ENCODE peak calls at places on chromosomes 5 and 9, in six cellular contexts. I, H, U, T, L and A are unnamed samples.

GRCh38 chr9:135565636-135566035 is 4.1 kb downstream of the PAEP start:
- DNase-seq in I (no peak), U (no peak), T (no peak), L (no peak), H (no peak), A (no peak)

GRCh38 chr5:172659909-172660628 is 19.0 kb downstream of the NEURL1B start:
- DNase-seq in I (peak), T (peak), H (no peak), L (no peak), U (peak), A (no peak)

GRCh38 chr5:42396111-42396510 is 27.1 kb upstream of the GHR start:
- DNase-seq in L (no peak), H (no peak), U (no peak), T (no peak), I (no peak), A (no peak)

GRCh38 chr5:61919920-61920319 is 386.1 kb upstream of the KIF2A start:
- DNase-seq in T (peak), L (no peak), H (no peak), I (no peak), U (no peak), A (no peak)

GRCh38 chr5:59683311-59683710 is 210.2 kb downstream of the PDE4D start:
- DNase-seq in T (no peak), U (no peak), L (no peak), I (no peak), H (no peak), A (no peak)

GRCh38 chr5:22431406-22431805 is 421.7 kb downstream of the CDH12 start:
- DNase-seq in H (no peak), U (no peak), T (no peak), L (no peak), I (no peak), A (peak)

GRCh38 chr5:16931334-16932110 is 4.6 kb downstream of the MYO10 start:
- DNase-seq in L (no peak), I (no peak), H (no peak), T (no peak), U (no peak), A (no peak)

GRCh38 chr5:149217096-149217801 is 54.4 kb upstream of the AFAP1L1 start:
- DNase-seq in I (no peak), L (no peak), U (no peak), T (no peak), H (no peak), A (no peak)

GRCh38 chr5:81639556-81639955 is 111.3 kb downstream of the SSBP2 start:
- DNase-seq in L (no peak), U (no peak), T (no peak), I (peak), H (no peak), A (no peak)

GRCh38 chr5:16883801-16884200 is 52.3 kb downstream of the MYO10 start:
- DNase-seq in H (no peak), T (no peak), U (no peak), I (no peak), L (no peak), A (no peak)

GRCh38 chr9:133115604-133116345 is 5.3 kb downstream of the RALGDS start:
- DNase-seq in I (peak), U (no peak), L (no peak), H (peak), T (no peak), A (no peak)

GRCh38 chr5:139799359-139799758 is 3.8 kb downstream of the PSD2 start:
- DNase-seq in L (no peak), U (no peak), T (no peak), H (no peak), I (no peak), A (no peak)

GRCh38 chr5:3163626-3164025 is 412.1 kb upstream of the IRX2 start:
- DNase-seq in H (no peak), L (no peak), I (no peak), T (no peak), U (no peak), A (no peak)

GRCh38 chr5:133947431-133947841 is 21.0 kb downstream of the C5orf15 start:
- DNase-seq in H (no peak), L (no peak), U (no peak), I (peak), T (no peak), A (no peak)

GRCh38 chr5:108094808-108095207 is 287.1 kb downstream of the FBXL17 start:
- DNase-seq in I (no peak), H (no peak), L (no peak), T (no peak), U (no peak), A (no peak)

GRCh38 chr5:107673106-107673367 is 2.3 kb upstream of the EFNA5 start:
- DNase-seq in I (peak), U (no peak), L (no peak), H (no peak), T (no peak), A (no peak)

GRCh38 chr5:135442387-135443256 is 4.5 kb downstream of the DCANP1 start:
- DNase-seq in U (no peak), L (no peak), T (no peak), I (no peak), H (no peak), A (no peak)

GRCh38 chr9:127568971-127569818 is 42.9 kb upstream of the STXBP1 start:
- DNase-seq in L (peak), H (no peak), U (peak), I (peak), T (peak), A (peak)

GRCh38 chr9:115614931-115615401 is 497.0 kb upstream of the TNC start:
- DNase-seq in H (no peak), I (peak), T (no peak), U (no peak), L (no peak), A (peak)

GRCh38 chr5:159975462-159976019 is 33.4 kb upstream of the TTC1 start:
- DNase-seq in I (peak), T (peak), U (peak), L (no peak), H (no peak), A (peak)

GRCh38 chr9:112537561-112537960 is 50.9 kb downstream of the KIAA1958 start:
- DNase-seq in L (no peak), T (no peak), H (no peak), U (no peak), I (no peak), A (no peak)

GRCh38 chr9:81879501-81879916 is 48.7 kb upstream of the SPATA31D4 start:
- DNase-seq in T (no peak), H (no peak), L (no peak), U (no peak), I (peak), A (no peak)

GRCh38 chr9:133488686-133489252 is 9.9 kb upstream of the SLC2A6 start:
- DNase-seq in H (no peak), T (no peak), I (no peak), U (no peak), L (no peak), A (no peak)

GRCh38 chr5:150595466-150596031 is 44.9 kb upstream of the SYNPO start:
- DNase-seq in U (no peak), L (peak), H (no peak), I (no peak), T (no peak), A (no peak)

GRCh38 chr9:692636-693459 is 148.6 kb upstream of the DMRT1 start:
- DNase-seq in U (no peak), H (no peak), T (peak), I (no peak), L (no peak), A (no peak)

GRCh38 chr9:115595951-115596742 is 478.2 kb upstream of the TNC start:
- DNase-seq in U (no peak), L (no peak), T (no peak), I (peak), H (no peak), A (peak)

GRCh38 chr5:61866930-61867329 is 439.1 kb upstream of the KIF2A start:
- DNase-seq in L (peak), T (no peak), U (no peak), H (peak), I (peak), A (peak)

GRCh38 chr5:172605466-172605865 is 35.6 kb upstream of the NEURL1B start:
- DNase-seq in L (no peak), H (no peak), I (no peak), U (no peak), T (no peak), A (no peak)

GRCh38 chr9:33162721-33163311 is 4.3 kb downstream of the B4GALT1 start:
- DNase-seq in I (peak), U (no peak), H (no peak), L (no peak), T (peak), A (peak)

GRCh38 chr9:77005216-77005615 is 14.2 kb upstream of the FOXB2 start:
- DNase-seq in H (no peak), T (no peak), I (no peak), L (no peak), U (no peak), A (no peak)

GRCh38 chr5:75566710-75567309 is 44.4 kb upstream of the ANKDD1B start:
- DNase-seq in L (peak), H (peak), U (no peak), I (peak), T (peak), A (peak)

GRCh38 chr5:51389582-51390463 is 6.6 kb downstream of the ISL1 start:
- DNase-seq in I (no peak), L (no peak), U (peak), T (no peak), H (no peak), A (no peak)
- TF ChIP-seq SMC3 in I (no peak), L (no peak), U (no peak), T (no peak), H (no peak), A (no peak)

GRCh38 chr5:6784481-6784880 is 71.2 kb downstream of the TENT4A start:
- DNase-seq in H (no peak), I (no peak), U (no peak), T (no peak), L (no peak), A (no peak)
- TF ChIP-seq SMC3 in H (no peak), I (no peak), U (no peak), T (no peak), L (no peak), A (no peak)

DNA sequence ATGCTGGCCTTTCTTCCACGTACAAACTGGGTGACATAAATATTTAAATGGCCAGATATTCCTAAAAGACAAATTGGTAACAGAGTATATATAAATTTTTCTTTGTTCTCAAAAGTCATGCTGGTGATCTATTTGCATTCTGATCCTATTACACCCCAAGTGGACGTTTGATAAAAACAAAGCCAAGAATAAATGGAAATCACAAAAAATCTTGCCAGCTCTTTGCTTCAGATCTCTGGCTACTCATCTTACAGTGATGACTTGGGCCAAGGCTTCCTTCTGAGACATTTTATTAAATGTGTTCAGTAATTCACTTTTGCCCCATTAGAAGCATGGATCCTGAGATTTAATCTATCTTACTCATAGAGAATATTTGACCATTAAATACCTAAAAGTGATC is 444.3 kb upstream of the PIK3R1 start:
- DNase-seq in U (no peak), T (no peak), I (no peak), L (no peak), H (no peak), A (no peak)
- TF ChIP-seq SMC3 in U (no peak), T (no peak), I (no peak), L (no peak), H (no peak), A (no peak)

DNA sequence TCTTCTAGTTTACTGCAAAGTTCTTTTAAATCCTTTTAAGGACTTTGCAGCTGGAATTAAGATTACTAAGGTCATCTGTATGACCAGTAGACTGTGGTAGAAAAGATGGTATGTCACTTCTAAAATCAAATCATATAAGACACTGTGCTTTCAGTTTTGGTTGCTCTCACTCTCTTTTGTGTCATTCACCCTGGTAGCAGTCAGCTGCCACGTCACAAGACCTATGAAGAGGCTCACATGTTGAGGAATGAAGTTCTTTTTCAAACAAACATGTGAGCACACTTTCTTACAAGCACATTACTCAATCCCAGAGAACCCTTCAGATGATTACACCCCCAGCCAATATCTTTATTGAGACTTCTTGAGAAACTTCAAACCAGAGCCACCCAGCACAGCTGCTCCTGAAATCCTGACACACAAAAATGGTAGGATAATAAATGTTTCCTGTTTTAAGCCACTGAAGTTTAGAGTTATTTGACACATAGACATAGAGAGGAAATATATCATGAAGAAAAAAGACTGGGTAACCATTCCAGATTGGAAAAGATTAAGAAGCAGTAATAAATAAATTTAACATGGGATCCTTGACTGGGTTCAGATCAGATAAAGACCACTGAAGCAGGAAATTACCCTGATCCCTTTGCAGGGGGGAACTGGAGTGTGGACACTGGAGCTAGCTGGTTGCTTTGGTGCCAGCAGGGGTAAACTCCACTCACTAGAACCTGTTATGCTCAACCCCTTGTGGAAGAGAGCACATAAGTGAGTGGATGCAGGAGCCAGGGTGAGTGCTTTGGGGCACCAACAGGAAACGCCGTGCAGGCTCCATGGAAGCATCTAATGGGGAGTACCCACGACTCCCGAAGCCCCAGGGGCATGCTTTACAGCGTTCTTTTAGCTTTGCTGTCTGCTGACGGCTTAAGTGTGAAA is 64.1 kb downstream of the SLCO4C1 start:
- DNase-seq in H (no peak), L (no peak), T (no peak), U (no peak), I (no peak), A (no peak)
- TF ChIP-seq SMC3 in H (no peak), L (no peak), T (no peak), U (no peak), I (no peak), A (no peak)

GRCh38 chr5:19534751-19535150 is 453.2 kb downstream of the CDH18 start:
- DNase-seq in U (no peak), I (no peak), H (no peak), L (no peak), T (no peak), A (no peak)
- TF ChIP-seq SMC3 in U (no peak), I (no peak), H (no peak), L (no peak), T (no peak), A (no peak)

GRCh38 chr5:600551-601541 is 11.3 kb upstream of the CEP72 start:
- DNase-seq in U (no peak), T (no peak), L (no peak), I (no peak), H (no peak), A (no peak)

GRCh38 chr5:603081-603998 is 8.8 kb upstream of the CEP72 start:
- DNase-seq in U (no peak), T (no peak), H (no peak), L (no peak), I (no peak), A (no peak)

GRCh38 chr5:602466-603035 is 9.6 kb upstream of the CEP72 start:
- DNase-seq in H (no peak), T (no peak), I (no peak), U (no peak), L (no peak), A (no peak)

GRCh38 chr5:604391-604831 is 7.7 kb upstream of the CEP72 start:
- DNase-seq in I (no peak), H (no peak), T (no peak), U (no peak), L (no peak), A (no peak)

GRCh38 chr5:601771-602465 is 10.2 kb upstream of the CEP72 start:
- DNase-seq in H (no peak), I (no peak), L (no peak), U (no peak), T (no peak), A (no peak)
- TF ChIP-seq SMC3 in H (no peak), I (no peak), L (no peak), U (no peak), T (no peak), A (no peak)

GRCh38 chr5:7317751-7318150 is 78.2 kb upstream of the ADCY2 start:
- DNase-seq in T (no peak), H (no peak), I (no peak), U (no peak), L (no peak), A (no peak)

GRCh38 chr5:7321724-7322123 is 74.2 kb upstream of the ADCY2 start:
- DNase-seq in T (no peak), L (no peak), H (no peak), U (no peak), I (no peak), A (no peak)

GRCh38 chr5:7325975-7326911 is 69.7 kb upstream of the ADCY2 start:
- DNase-seq in H (no peak), L (peak), U (no peak), I (no peak), T (no peak), A (no peak)

GRCh38 chr5:7324919-7325318 is 71.0 kb upstream of the ADCY2 start:
- DNase-seq in L (no peak), H (no peak), I (no peak), U (no peak), T (no peak), A (no peak)

GRCh38 chr5:7320641-7321170 is 75.2 kb upstream of the ADCY2 start:
- DNase-seq in T (no peak), L (no peak), H (no peak), I (no peak), U (no peak), A (no peak)
- TF ChIP-seq SMC3 in T (no peak), L (no peak), H (no peak), I (no peak), U (no peak), A (no peak)